ENCODE peak calls at places on chromosomes 7 and 10, in six cellular contexts. M is choroid plexus epithelial cell; L is activated naive CD4-positive, alpha-beta T cell treated with Interleukin-2 at 50 U/mL for 16 hours; G is dorsolateral prefrontal cortex; Q is neuronal stem cell; N is stimulated activated CD4-positive, alpha-beta T cell treated with anti-CD3 and anti-CD28 coated beads, Interleukin-4, amount 100 ng/mL, for 24 hours. V is an unnamed sample.

GRCh38 chr7:75885011-75885410 is 6.2 kb downstream of the RHBDD2 start:
- DNase-seq in M (no peak), L (no peak), G (no peak), Q (no peak), N (no peak), V (no peak)

GRCh38 chr7:84482476-84482875 is 287.9 kb upstream of the SEMA3A start:
- DNase-seq in M (no peak), L (no peak), G (no peak), Q (no peak), N (no peak), V (no peak)

GRCh38 chr10:100996678-100997363 is 2.8 kb upstream of the LZTS2 start:
- DNase-seq in M (no peak), L (peak), G (no peak), Q (peak), N (peak), V (peak)

GRCh38 chr10:12491491-12491890 is 142.1 kb downstream of the CAMK1D start:
- DNase-seq in M (no peak), L (no peak), G (no peak), Q (no peak), N (no peak), V (no peak)

GRCh38 chr10:79331709-79332108 is 15.6 kb upstream of the PPIF start:
- DNase-seq in M (peak), L (peak), G (no peak), Q (no peak), N (peak), V (no peak)

GRCh38 chr10:75202321-75203096 is 8.1 kb upstream of the VDAC2 start:
- DNase-seq in M (peak), L (no peak), G (no peak), Q (no peak), N (no peak), V (no peak)

GRCh38 chr7:21568762-21569161 is 25.9 kb downstream of the DNAH11 start:
- DNase-seq in M (peak), L (no peak), G (no peak), Q (no peak), N (no peak), V (peak)

GRCh38 chr7:51158742-51159441 is 157.7 kb downstream of the COBL start:
- DNase-seq in M (no peak), L (no peak), G (no peak), Q (no peak), N (no peak), V (no peak)

GRCh38 chr10:48478469-48478868 is 126.4 kb downstream of the ARHGAP22 start:
- DNase-seq in M (no peak), L (no peak), G (no peak), Q (no peak), N (no peak), V (no peak)

V was measured in NCI-H69.